ENCODE peak calls at places on chromosomes 3 and 15, in six cellular contexts. H is NCI-H1092 treated with DMSO at 0.1 percent for 48 hours; B is stimulated activated CD8-positive, alpha-beta memory T cell treated with anti-CD3 and anti-CD28 coated beads, Interleukin-4, amount 100 ng/mL, for 24 hours; N is upper lobe of left lung; U is heart right ventricle; O is COR-L47. V is an unnamed sample.

GRCh38 chr15:77107531-77108355 is 36.8 kb upstream of the TSPAN3 start:
- DNase-seq in H (peak), B (no peak), N (peak), U (peak), O (peak), V (peak)

GRCh38 chr3:8536106-8537052 is 34.8 kb downstream of the LMCD1 start:
- DNase-seq in H (no peak), B (no peak), N (no peak), U (no peak), O (no peak), V (no peak)

GRCh38 chr3:190003730-190004129 is 117.0 kb downstream of the P3H2 start:
- DNase-seq in H (no peak), B (no peak), N (no peak), U (no peak), O (no peak), V (no peak)

GRCh38 chr3:53707222-53707621 is 139.0 kb downstream of the CHDH start:
- DNase-seq in H (no peak), B (no peak), N (no peak), U (no peak), O (no peak), V (no peak)

GRCh38 chr3:120678331-120678845 is 3.7 kb downstream of the HGD start:
- DNase-seq in H (no peak), B (no peak), N (peak), U (no peak), O (no peak), V (peak)

GRCh38 chr3:8363200-8363599 is 138.4 kb upstream of the LMCD1 start:
- DNase-seq in H (no peak), B (no peak), N (no peak), U (no peak), O (no peak), V (no peak)

GRCh38 chr3:30226606-30227151 is 379.7 kb upstream of the TGFBR2 start:
- DNase-seq in H (no peak), B (no peak), N (peak), U (no peak), O (no peak), V (no peak)

GRCh38 chr3:17384567-17385296 is 357.7 kb downstream of the TBC1D5 start:
- DNase-seq in H (no peak), B (no peak), N (no peak), U (no peak), O (no peak), V (no peak)

GRCh38 chr3:66407281-66408218 is 93.3 kb downstream of the LRIG1 start:
- DNase-seq in H (peak), B (peak), N (peak), U (peak), O (peak), V (peak)

GRCh38 chr15:63764124-63764827 is 69.5 kb downstream of the HERC1 start:
- DNase-seq in H (no peak), B (no peak), N (no peak), U (no peak), O (no peak), V (peak)

GRCh38 chr3:112143251-112143650 is 10.2 kb upstream of the GCSAM start:
- DNase-seq in H (no peak), B (no peak), N (no peak), U (no peak), O (no peak), V (no peak)

GRCh38 chr15:79430901-79431635 is 1.1 kb upstream of the MINAR1 start:
- DNase-seq in H (no peak), B (no peak), N (no peak), U (no peak), O (no peak), V (peak)

GRCh38 chr15:62792960-62793758 is 249.4 kb upstream of the TPM1 start:
- DNase-seq in H (no peak), B (no peak), N (no peak), U (no peak), O (no peak), V (peak)

GRCh38 chr3:57756528-57757401 is 656 bp downstream of the SLMAP start:
- DNase-seq in H (no peak), B (peak), N (peak), U (peak), O (no peak), V (no peak)

GRCh38 chr15:42737529-42738328 is 801 bp upstream of the CDAN1 start:
- DNase-seq in H (no peak), B (no peak), N (no peak), U (no peak), O (no peak), V (no peak)

GRCh38 chr15:62173215-62173614 is 8.1 kb upstream of the C2CD4B start:
- DNase-seq in H (no peak), B (no peak), N (peak), U (peak), O (no peak), V (no peak)

GRCh38 chr3:25427155-25428002 is 684 bp upstream of the RARB start:
- DNase-seq in H (no peak), B (no peak), N (no peak), U (no peak), O (no peak), V (no peak)

V was measured in cerebellar cortex.